ENCODE peak calls at places on chromosomes 5 and 9, in five cellular contexts. M, S, T, F and O are unnamed samples.
A peak's percentile ranks its signal among the peaks of the same experiment; 100 is the strongest.

GRCh38 chr5:1001406-1002270 is 7.0 kb upstream of the NKD2 start:
- DNase-seq in M (no peak), T (peak; percentile 6), F (no peak), S (no peak), O (no peak)

GRCh38 chr9:13088734-13089427 is 190.6 kb downstream of the MPDZ start:
- DNase-seq in F (no peak), T (peak; percentile 12), M (peak; percentile 73), S (peak; percentile 79), O (no peak)

GRCh38 chr9:107674937-107675277 is 185.3 kb upstream of the KLF4 start:
- DNase-seq in T (no peak), F (no peak), M (peak; percentile 35), S (no peak), O (no peak)

GRCh38 chr5:107431998-107432397 is 238.7 kb downstream of the EFNA5 start:
- DNase-seq in M (peak; percentile 56), T (no peak), S (no peak), F (no peak), O (no peak)

GRCh38 chr9:125784286-125785049 is 37.3 kb downstream of the PBX3 start:
- DNase-seq in M (no peak), F (no peak), T (no peak), S (no peak), O (no peak)

GRCh38 chr9:131618071-131618479 is 72.8 kb downstream of the PRRT1B start:
- DNase-seq in F (no peak), M (no peak), S (peak; percentile 77), T (peak; percentile 70), O (no peak)

GRCh38 chr5:8329773-8330172 is 460.8 kb downstream of the MTRR start:
- DNase-seq in M (no peak), S (no peak), F (no peak), T (no peak), O (no peak)

GRCh38 chr5:148966348-148966747 is 96.5 kb downstream of the SH3TC2 start:
- DNase-seq in F (no peak), T (no peak), S (no peak), M (no peak), O (no peak)

GRCh38 chr5:135215617-135215995 is 181.6 kb upstream of the PITX1 start:
- DNase-seq in T (no peak), S (no peak), M (no peak), F (no peak), O (no peak)

GRCh38 chr5:92907914-92908606 is 673.0 kb downstream of the NR2F1-AS1 start:
- DNase-seq in M (peak; percentile 80), F (no peak), S (no peak), T (no peak), O (no peak)

GRCh38 chr9:109433476-109433875 is 64.6 kb downstream of the PTPN3 start:
- DNase-seq in T (no peak), S (no peak), M (no peak), F (no peak), O (no peak)

GRCh38 chr9:116027511-116027910 is 126.1 kb upstream of the PAPPA start:
- DNase-seq in M (peak; percentile 92), T (no peak), S (no peak), F (no peak), O (no peak)